ENCODE peak calls at places on chromosomes 2 and 18, in six cellular contexts. B is OCI-LY7, Q is fibroblast of lung, S is GM23338, H is mesenchymal stem cell, X is IMR-90. R is an unnamed sample.

GRCh38 chr2:232884549-232885263 is 14.6 kb downstream of the SNORC start:
- DNase-seq in B (no peak), Q (no peak), S (no peak), H (no peak), X (no peak), R (no peak)

GRCh38 chr2:175600024-175600831 is 401.8 kb downstream of the LNPK start:
- DNase-seq in B (no peak), Q (peak; percentile 18), S (no peak), H (peak; percentile 3), X (no peak), R (peak; percentile 91)

GRCh38 chr18:61108706-61109105 is 224.5 kb upstream of the CDH20 start:
- DNase-seq in B (no peak), Q (no peak), S (no peak), H (no peak), X (no peak), R (no peak)

GRCh38 chr2:224778474-224778877 is 62.3 kb upstream of the CCDC195 start:
- DNase-seq in B (peak; percentile 73), Q (peak; percentile 74), S (peak; percentile 46), H (peak; percentile 68), X (peak; percentile 60), R (peak; percentile 59)

GRCh38 chr2:238141541-238142318 is 3.3 kb downstream of the KLHL30 start:
- DNase-seq in B (no peak), Q (no peak), S (no peak), H (no peak), X (no peak), R (peak; percentile 24)

GRCh38 chr2:161136194-161136593 is 24.0 kb upstream of the TANK start:
- DNase-seq in B (peak; percentile 21), Q (no peak), S (no peak), H (peak; percentile 37), X (no peak), R (no peak)

GRCh38 chr2:11498126-11498473 is 32.1 kb upstream of the E2F6 start:
- DNase-seq in B (no peak), Q (no peak), S (no peak), H (no peak), X (no peak), R (no peak)

GRCh38 chr2:239187464-239188253 is 213.2 kb downstream of the HDAC4 start:
- DNase-seq in B (no peak), Q (no peak), S (no peak), H (no peak), X (no peak), R (no peak)

GRCh38 chr18:2917255-2918047 is 70.6 kb downstream of the EMILIN2 start:
- DNase-seq in B (peak; percentile 90), Q (no peak), S (no peak), H (no peak), X (no peak), R (no peak)

GRCh38 chr2:37896319-37896718 is 28.8 kb upstream of the RMDN2 start:
- DNase-seq in B (peak; percentile 39), Q (no peak), S (peak; percentile 61), H (no peak), X (no peak), R (no peak)

GRCh38 chr2:111900859-111901258 is 2.5 kb downstream of the MERTK start:
- DNase-seq in B (peak; percentile 32), Q (peak; percentile 70), S (peak; percentile 51), H (peak; percentile 53), X (peak; percentile 38), R (peak; percentile 60)

GRCh38 chr2:47009368-47009767 is 93.8 kb upstream of the MCFD2 start:
- DNase-seq in B (no peak), Q (no peak), S (no peak), H (no peak), X (no peak), R (no peak)

GRCh38 chr2:43539991-43540860 is 55.6 kb downstream of the THADA start:
- DNase-seq in B (no peak), Q (peak; percentile 100), S (no peak), H (peak; percentile 88), X (peak; percentile 92), R (peak; percentile 98)

GRCh38 chr2:88746929-88747490 is 55.5 kb downstream of the RPIA start:
- DNase-seq in B (no peak), Q (no peak), S (no peak), H (no peak), X (no peak), R (no peak)

GRCh38 chr2:218032336-218033171 is 29.8 kb upstream of the TNS1 start:
- DNase-seq in B (no peak), Q (no peak), S (no peak), H (no peak), X (no peak), R (no peak)

GRCh38 chr2:105328281-105329196 is 996 bp downstream of the TGFBRAP1 start:
- DNase-seq in B (peak; percentile 54), Q (peak; percentile 26), S (peak; percentile 37), H (peak; percentile 67), X (peak; percentile 50), R (peak; percentile 23)

GRCh38 chr18:13067124-13067523 is 76.0 kb downstream of the CEP192 start:
- DNase-seq in B (no peak), Q (no peak), S (no peak), H (no peak), X (no peak), R (no peak)

GRCh38 chr18:21805771-21806366 is 65.3 kb downstream of the MIB1 start:
- DNase-seq in B (no peak), Q (no peak), S (no peak), H (no peak), X (no peak), R (no peak)

GRCh38 chr18:51522821-51523220 is 325.3 kb upstream of the MEX3C start:
- DNase-seq in B (no peak), Q (no peak), S (no peak), H (no peak), X (no peak), R (no peak)
- H2AFZ ChIP-seq in B (no peak overlapping the region), Q (no peak overlapping the region), S (peak overlapping the region; percentile 81), H (no peak overlapping the region), X (no peak overlapping the region), R (no peak overlapping the region)

GRCh38 chr2:128422571-128422970 is 103.9 kb upstream of the HS6ST1 start:
- DNase-seq in B (no peak), Q (peak; percentile 73), S (no peak), H (peak; percentile 44), X (peak; percentile 88), R (peak; percentile 98)
- H2AFZ ChIP-seq in B (no peak overlapping the region), Q (no peak overlapping the region), S (no peak overlapping the region), H (no peak overlapping the region), X (peak overlapping the region; percentile 58), R (peak overlapping the region; percentile 55)

GRCh38 chr2:192162392-192163042 is 32.2 kb downstream of the TMEFF2 start:
- DNase-seq in B (peak; percentile 65), Q (peak; percentile 85), S (peak; percentile 89), H (peak; percentile 67), X (peak; percentile 74), R (peak; percentile 78)
- H2AFZ ChIP-seq in B (peak overlapping the region; percentile 22), Q (no peak overlapping the region), S (no peak overlapping the region), H (no peak overlapping the region), X (no peak overlapping the region), R (peak overlapping the region; percentile 69)

GRCh38 chr2:156915332-156915731 is 342.2 kb upstream of the GALNT5 start:
- DNase-seq in B (no peak), Q (no peak), S (no peak), H (no peak), X (no peak), R (no peak)

DNA sequence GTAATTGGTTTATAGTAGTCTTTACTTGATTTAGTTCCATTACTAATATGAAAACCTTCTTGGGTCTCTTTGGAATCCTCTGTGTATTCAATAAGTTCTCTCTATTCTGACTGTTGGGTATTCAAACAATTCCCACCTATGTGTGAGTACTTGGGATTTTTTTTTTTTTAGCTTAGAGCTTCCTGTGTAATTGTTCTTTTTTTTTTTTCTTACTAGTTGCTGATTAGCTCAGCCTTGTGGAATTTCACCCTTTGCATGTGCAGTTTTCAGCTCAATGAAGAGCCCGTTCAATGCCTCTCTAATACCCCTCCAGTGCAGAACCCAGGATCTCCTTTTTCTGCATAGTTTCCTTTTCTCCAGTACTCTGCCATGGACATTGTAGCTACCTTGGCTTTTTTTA is 339.1 kb upstream of the GALNT5 start:
- DNase-seq in B (no peak), Q (no peak), S (peak; percentile 29), H (peak; percentile 3), X (peak; percentile 18), R (peak; percentile 10)
- H2AFZ ChIP-seq in B (no peak overlapping the region), Q (no peak overlapping the region), S (no peak overlapping the region), H (no peak overlapping the region), X (no peak overlapping the region), R (no peak overlapping the region)

GRCh38 chr18:361941-362913 is 94.4 kb upstream of the THOC1 start:
- DNase-seq in B (no peak), Q (peak; percentile 43), S (peak; percentile 28), H (peak; percentile 88), X (peak; percentile 81), R (peak; percentile 98)

GRCh38 chr18:364221-364620 is 96.4 kb upstream of the THOC1 start:
- DNase-seq in B (no peak), Q (no peak), S (no peak), H (no peak), X (no peak), R (peak; percentile 15)

GRCh38 chr18:361100-361732 is 93.4 kb upstream of the THOC1 start:
- DNase-seq in B (no peak), Q (no peak), S (no peak), H (no peak), X (no peak), R (peak; percentile 19)

GRCh38 chr18:363327-364115 is 95.7 kb upstream of the THOC1 start:
- DNase-seq in B (no peak), Q (peak; percentile 79), S (no peak), H (peak; percentile 45), X (peak; percentile 20), R (peak; percentile 67)

GRCh38 chr18:362914-363295 is 95.1 kb upstream of the THOC1 start:
- DNase-seq in B (no peak), Q (no peak), S (no peak), H (peak; percentile 23), X (no peak), R (peak; percentile 55)
- H2AFZ ChIP-seq in B (no peak overlapping the region), Q (no peak overlapping the region), S (peak overlapping the region; percentile 91), H (no peak overlapping the region), X (no peak overlapping the region), R (peak overlapping the region; percentile 34)

GRCh38 chr2:223048519-223048918 is 3.5 kb upstream of the KCNE4 start:
- DNase-seq in B (no peak), Q (no peak), S (no peak), H (no peak), X (no peak), R (no peak)
- H2AFZ ChIP-seq in B (no peak overlapping the region), Q (no peak overlapping the region), S (no peak overlapping the region), H (no peak overlapping the region), X (no peak overlapping the region), R (no peak overlapping the region)

GRCh38 chr2:55119711-55120487 is 69.6 kb upstream of the RTN4 start:
- DNase-seq in B (no peak), Q (peak; percentile 58), S (no peak), H (peak; percentile 76), X (no peak), R (peak; percentile 67)
- H2AFZ ChIP-seq in B (peak overlapping the region; percentile 83), Q (peak overlapping the region; percentile 36), S (peak overlapping the region; percentile 63), H (no peak overlapping the region), X (peak overlapping the region; percentile 28), R (peak overlapping the region; percentile 78)

DNA sequence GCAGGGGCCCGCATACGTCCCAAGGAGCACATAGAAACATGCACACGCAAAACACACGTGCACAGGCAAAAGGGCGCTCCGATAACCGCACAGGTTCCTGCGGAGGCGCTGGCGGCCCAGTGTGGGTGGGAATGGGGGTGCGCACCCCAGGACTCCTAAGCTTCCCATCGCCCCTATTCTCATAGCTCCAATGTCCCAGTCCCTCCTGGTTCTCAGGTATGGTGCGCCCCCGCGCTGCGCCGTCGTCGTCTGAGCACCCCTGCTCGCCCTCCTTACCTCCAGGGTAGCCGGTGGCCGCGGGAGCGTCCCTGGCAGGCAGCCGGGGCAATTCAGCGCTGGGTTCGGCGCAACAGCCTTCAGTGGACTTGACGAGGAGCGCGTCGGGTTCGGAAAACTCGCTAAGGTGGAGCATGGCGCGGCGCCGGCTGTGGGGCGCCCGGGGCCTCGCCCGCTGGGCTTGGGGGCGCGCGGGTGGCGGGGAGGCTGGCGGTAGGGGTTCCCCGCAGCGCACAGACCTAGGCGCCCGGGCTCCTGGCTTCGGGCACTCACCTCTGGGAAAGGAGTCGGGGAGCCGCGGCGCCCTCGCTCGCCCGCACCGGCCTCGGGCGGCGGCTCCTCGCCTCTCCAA is 328 bp downstream of the EGR4 start:
- DNase-seq in B (no peak), Q (no peak), S (peak; percentile 48), H (no peak), X (no peak), R (no peak)
- H2AFZ ChIP-seq in B (no peak overlapping the region), Q (no peak overlapping the region), S (peak overlapping the region; percentile 78), H (no peak overlapping the region), X (peak overlapping the region; percentile 92), R (peak overlapping the region; percentile 61)

R was measured in GM23248.